ENCODE peak calls at places on chromosome 20, in six cellular contexts. Z, N, A, I, G and J are unnamed samples. For H3K36me3, the result is how much of the 10 kb centered on the place peaks cover.

GRCh38 chr20:3074812-3075211 is 3.4 kb downstream of the OXT start:
- DNase-seq in Z (no peak), N (no peak), A (no peak), I (no peak), G (no peak), J (no peak)

GRCh38 chr20:53691060-53691810 is 97.6 kb upstream of the ZNF217 start:
- DNase-seq in Z (no peak), N (no peak), A (peak), I (no peak), G (no peak), J (no peak)

GRCh38 chr20:57680131-57680716 is 29.6 kb downstream of the PMEPA1 start:
- DNase-seq in Z (no peak), N (no peak), A (no peak), I (no peak), G (no peak), J (no peak)

GRCh38 chr20:2596673-2597279 is 55.7 kb upstream of the NOP56 start:
- DNase-seq in Z (no peak), N (no peak), A (no peak), I (no peak), G (no peak), J (no peak)

GRCh38 chr20:19451591-19452295 is 239.3 kb downstream of the SLC24A3 start:
- DNase-seq in Z (no peak), N (no peak), A (no peak), I (no peak), G (no peak), J (no peak)

GRCh38 chr20:7703436-7703835 is 236.8 kb downstream of the HAO1 start:
- DNase-seq in Z (no peak), N (no peak), A (no peak), I (no peak), G (no peak), J (no peak)

GRCh38 chr20:54020348-54020747 is 50.0 kb downstream of the BCAS1 start:
- DNase-seq in Z (no peak), N (no peak), A (no peak), I (no peak), G (no peak), J (no peak)

GRCh38 chr20:28562510-28562898 is 2695.0 kb upstream of the DEFB115 start:
- DNase-seq in Z (no peak), N (no peak), A (peak), I (no peak), G (no peak), J (no peak)

GRCh38 chr20:2179233-2179580 is 77.6 kb downstream of the STK35 start:
- DNase-seq in Z (no peak), N (no peak), A (no peak), I (no peak), G (no peak), J (no peak)

DNA sequence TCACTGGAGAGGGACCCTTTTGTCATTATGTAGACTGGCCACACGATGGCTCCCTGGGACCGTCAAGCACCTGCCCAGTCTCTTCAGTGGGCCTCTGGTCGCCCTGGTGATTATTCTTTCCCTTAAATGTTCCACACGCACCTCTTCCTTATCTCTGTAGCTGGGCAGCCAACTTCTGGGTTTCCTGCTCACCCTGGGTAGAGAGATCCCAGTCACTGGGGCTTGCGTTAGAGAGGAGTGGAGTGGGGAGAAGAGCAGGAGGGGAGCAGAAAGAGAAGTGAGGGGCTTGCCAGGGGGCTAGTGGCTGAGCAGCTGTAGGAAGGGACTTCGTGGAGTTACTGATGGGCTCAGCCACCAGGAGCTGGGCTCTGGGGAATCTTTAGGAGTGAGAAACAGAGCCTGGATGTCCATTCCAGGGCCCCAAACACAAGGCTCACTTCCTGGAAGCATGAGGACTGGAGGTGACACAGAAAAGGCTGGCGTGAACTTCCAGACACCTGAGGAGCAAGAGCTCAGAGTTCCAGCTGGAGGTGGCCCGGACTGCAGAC is 150.1 kb downstream of the DHX35 start:
- DNase-seq in Z (peak), N (no peak), A (peak), I (peak), G (no peak), J (no peak)
- TF ChIP-seq CTCF in Z (peak), N (peak), A (peak), I (peak), G (peak), J (no peak)

DNA sequence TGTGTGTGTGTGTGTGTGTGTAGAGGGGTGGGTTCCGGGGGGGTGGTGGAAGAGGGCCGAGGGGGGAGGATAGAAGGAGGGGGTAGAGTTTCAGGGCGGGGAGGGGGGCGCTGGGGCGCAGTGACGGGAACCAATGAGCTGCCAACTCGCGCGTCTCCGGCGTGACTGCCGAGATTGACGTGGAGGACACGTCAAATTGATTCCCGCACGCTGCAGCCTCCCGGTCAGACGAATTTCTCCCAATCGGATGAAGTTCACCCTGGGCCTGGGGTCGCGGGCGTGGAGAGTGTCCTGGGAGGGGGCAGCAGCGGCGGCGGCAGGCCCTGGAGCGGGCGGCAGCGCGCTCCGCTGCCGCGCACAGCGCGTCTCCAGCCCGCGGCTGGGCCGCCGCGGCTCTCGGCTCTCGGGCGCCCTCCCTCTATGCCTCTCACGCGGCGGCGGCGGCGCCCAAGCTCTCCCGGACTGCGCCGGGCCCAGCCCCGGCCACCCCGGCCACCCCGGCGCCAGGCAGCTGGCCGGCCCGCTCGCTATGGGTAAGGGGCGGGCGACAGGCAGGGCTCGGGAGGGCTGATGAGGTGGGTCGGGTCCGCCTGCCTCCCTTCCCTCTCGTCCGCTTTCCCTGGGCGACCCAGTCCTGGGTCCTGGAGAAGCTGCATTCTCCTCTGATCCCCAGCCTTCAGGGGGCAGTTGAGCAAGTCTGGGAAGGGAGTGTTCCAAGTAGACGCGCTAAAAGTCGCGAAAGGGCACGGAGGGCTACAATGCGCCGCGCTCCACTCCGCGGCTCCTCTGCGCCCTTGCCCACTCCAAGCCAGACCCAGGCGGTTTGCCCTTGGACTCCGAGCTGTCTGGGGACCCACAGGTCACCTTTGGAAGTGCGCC is at the start of gene PAX1:
- DNase-seq in Z (peak), N (no peak), A (no peak), I (no peak), G (no peak), J (no peak)
- H3K27ac ChIP-seq in Z (no peak), N (no peak), A (no peak), I (no peak), G (no peak), J (no peak)

GRCh38 chr20:32442630-32443029 is 84.5 kb downstream of the ASXL1 start:
- DNase-seq in Z (no peak), N (no peak), A (no peak), I (no peak), G (no peak), J (no peak)
- H3K36me3 ChIP-seq in Z (under half), N (under half), A (under half), I (half or more), G (under half), J (under half)

GRCh38 chr20:41408986-41409385 is 42.4 kb upstream of the EMILIN3 start:
- DNase-seq in Z (no peak), N (no peak), A (peak), I (no peak), G (no peak), J (no peak)
- TF ChIP-seq CTCF in Z (no peak), N (no peak), A (no peak), I (no peak), G (no peak), J (no peak)

DNA sequence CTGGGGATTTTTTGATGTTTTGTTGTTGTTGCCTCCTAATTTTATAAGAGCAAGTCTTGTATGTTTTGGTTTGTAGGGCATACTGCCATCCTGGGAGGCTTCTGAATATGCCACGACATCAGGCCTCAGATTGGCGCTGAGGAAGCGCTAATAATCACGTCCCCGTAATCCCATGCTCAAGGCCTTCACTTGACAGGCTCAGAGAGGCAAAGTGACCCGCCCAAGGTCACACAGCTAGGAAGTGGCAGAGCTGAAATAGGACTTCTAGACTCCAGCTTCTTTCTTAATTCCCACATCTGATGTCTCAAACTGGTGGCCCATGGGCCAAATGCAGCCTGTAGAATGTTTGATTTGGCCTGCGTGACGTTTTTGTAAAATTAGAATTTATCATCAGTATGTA is 73.5 kb upstream of the PTPN1 start:
- DNase-seq in Z (no peak), N (no peak), A (no peak), I (no peak), G (no peak), J (no peak)
- H3K27ac ChIP-seq in Z (no peak), N (no peak), A (no peak), I (no peak), G (peak), J (no peak)

DNA sequence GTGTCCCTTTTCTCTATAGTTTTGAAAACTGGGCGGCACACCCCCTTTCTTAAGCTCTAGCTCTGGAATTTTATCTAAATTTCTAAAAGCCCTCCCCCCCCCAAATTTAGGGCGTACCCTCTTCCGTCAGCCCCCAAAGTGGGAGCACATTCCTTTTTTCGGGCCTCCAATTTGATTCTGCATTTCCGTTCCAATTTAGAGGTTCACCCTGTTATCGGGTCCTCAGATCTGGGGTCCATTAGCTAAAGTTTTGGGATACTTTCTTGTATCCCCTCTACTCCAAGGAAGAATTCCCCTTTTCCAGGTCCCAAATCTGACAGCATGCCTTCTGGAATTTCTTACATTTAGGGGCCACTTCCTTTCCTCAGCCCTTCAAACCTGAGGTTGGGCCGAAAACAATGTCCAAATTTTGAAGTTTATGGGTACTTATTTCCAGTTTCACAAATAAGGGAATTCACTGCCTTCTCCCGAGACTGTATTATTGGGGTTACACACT is 796 bp downstream of the PHF20 start:
- DNase-seq in Z (peak), N (no peak), A (no peak), I (no peak), G (no peak), J (no peak)
- H3K36me3 ChIP-seq in Z (under half), N (under half), A (under half), I (under half), G (under half), J (under half)

GRCh38 chr20:47257771-47258170 is 98.7 kb downstream of the ZMYND8 start:
- DNase-seq in Z (no peak), N (no peak), A (no peak), I (no peak), G (no peak), J (no peak)

GRCh38 chr20:47262008-47262364 is 94.5 kb downstream of the ZMYND8 start:
- DNase-seq in Z (no peak), N (no peak), A (no peak), I (no peak), G (no peak), J (no peak)

GRCh38 chr20:47256665-47257236 is 99.7 kb downstream of the ZMYND8 start:
- DNase-seq in Z (no peak), N (no peak), A (peak), I (no peak), G (no peak), J (no peak)

GRCh38 chr20:47257256-47257655 is 99.2 kb downstream of the ZMYND8 start:
- DNase-seq in Z (no peak), N (no peak), A (no peak), I (no peak), G (no peak), J (no peak)

DNA sequence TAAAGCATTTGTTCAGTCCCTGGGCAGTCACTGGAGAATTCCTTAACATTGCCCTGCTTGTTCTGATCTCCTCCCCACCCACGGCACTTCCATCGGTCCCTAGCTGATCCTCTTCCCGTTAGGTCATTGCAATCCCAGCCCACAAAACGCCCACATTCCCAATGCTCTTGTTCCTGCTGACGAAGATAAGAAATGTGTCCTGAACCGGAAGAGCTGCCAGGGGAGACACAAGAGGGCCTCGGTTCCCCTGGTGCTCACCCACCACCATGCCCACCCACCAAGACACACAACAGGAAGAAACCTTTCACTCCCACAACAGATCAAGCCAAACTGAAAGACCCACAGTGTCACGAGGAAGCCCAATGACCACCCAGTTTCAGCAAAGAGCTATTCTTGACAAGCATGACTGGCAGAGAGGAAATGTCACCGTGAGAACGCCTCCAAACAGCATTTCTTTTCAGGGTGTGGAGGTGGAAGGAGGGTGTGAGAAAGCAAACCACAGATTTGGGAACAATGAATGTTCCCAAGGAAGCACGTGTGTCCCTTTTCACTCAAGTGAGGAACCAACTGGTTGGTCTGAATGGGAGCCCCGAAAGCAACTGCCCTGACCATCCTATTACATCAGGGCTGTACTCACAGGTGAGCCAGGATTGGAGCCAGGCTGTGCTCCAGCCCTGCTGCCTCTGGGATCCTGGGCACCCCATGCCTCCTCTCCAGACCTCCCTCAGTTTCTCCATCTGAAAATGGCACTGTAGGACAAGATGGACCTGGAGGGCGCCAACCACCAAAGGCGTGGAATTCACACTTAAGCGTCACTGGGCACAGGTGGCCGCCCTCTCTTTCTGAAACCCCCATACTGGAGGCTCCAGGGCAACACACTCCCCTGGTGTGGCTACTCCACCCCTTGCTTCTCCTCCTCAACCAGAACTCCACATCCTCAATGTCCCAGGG is 97.5 kb downstream of the ZMYND8 start:
- DNase-seq in Z (no peak), N (no peak), A (peak), I (peak), G (no peak), J (peak)
- TF ChIP-seq CTCF in Z (no peak), N (no peak), A (no peak), I (no peak), G (no peak), J (no peak)

DNA sequence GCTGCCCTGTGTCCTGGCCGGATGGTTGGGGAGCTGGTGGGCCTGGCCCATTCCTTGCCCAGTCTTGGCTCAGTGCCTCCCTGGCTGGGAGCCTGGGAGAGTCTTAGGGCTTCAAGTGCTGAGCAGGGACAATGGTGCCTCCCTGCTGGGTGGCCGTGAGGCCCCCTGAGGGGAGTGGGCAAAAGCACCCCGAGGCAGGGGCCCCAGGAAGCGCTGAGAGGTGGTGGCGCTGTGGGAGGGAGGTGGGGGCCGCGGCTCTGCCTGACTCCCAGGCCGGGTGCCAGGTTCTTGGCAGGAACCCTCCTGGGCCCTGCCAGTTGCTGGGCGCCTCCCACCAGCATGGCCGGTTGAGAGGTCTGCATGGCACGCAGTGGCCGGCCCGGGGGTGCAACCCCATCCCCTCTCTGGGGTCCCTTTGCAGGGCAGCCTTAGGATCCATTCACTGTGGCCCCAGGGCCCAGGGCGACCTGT is 9.3 kb upstream of the RPS21 start:
- DNase-seq in Z (no peak), N (no peak), A (no peak), I (no peak), G (no peak), J (no peak)
- H3K27ac ChIP-seq in Z (peak), N (peak), A (no peak), I (peak), G (peak), J (no peak)

GRCh38 chr20:41480054-41480770 is 113.6 kb upstream of the EMILIN3 start:
- DNase-seq in Z (no peak), N (no peak), A (no peak), I (no peak), G (no peak), J (no peak)

GRCh38 chr20:41483553-41483930 is 116.9 kb upstream of the EMILIN3 start:
- DNase-seq in Z (no peak), N (no peak), A (peak), I (no peak), G (no peak), J (no peak)

GRCh38 chr20:41479113-41479512 is 112.5 kb upstream of the EMILIN3 start:
- DNase-seq in Z (no peak), N (no peak), A (no peak), I (no peak), G (no peak), J (no peak)

DNA sequence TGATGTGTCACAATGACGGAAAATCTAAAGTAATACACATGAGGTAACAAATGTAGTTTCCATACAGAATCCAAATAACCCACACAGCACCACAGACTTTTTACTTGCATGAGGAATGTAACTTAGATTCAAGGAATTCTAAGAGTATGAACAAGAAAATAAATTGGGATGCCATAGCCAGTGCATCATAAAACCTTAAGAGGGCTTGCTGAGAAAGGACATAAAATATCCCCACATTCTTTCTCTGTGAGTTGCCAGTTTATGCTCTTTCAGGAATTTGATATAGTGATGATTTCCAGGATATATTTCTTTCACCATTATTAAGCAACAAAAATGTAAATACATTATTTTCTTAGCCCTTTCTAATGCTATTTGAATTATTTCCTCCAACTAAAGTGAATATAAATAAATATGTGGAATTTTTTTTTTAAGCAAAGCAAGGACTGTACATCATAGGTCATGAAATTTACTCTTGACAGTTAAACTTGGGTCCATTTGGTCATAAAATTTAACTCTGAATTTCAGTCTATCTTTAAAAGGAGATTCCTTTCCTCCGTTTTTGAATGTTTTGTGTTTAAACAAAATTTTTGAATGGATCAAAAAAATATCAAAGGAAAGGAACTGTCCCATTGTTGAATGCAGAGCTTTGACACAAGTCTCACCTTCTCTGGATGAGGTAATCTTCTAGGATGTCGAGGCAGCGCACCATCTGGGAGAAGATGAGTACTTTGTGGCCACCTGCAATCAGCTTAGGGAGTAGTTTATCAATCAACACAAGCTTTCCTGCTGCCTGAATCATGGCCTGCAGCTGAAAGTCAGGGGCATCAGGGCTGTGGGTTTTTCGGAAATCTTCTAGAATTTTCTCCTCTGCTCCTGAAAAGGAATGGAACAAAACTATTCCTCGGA is 116.3 kb upstream of the EMILIN3 start:
- DNase-seq in Z (no peak), N (no peak), A (peak), I (no peak), G (no peak), J (no peak)
- H3K36me3 ChIP-seq in Z (under half), N (under half), A (under half), I (half or more), G (under half), J (under half)

GRCh38 chr20:61762886-61763739 is 302.6 kb downstream of the TAF4 start:
- DNase-seq in Z (no peak), N (no peak), A (no peak), I (no peak), G (no peak), J (no peak)
- TF ChIP-seq CTCF in Z (no peak), N (no peak), A (no peak), I (no peak), G (no peak), J (no peak)